ENCODE peak calls at places on chromosome 15, in six cellular contexts. L is small intestine; H is heart left ventricle; B is transverse colon; S is neural progenitor cell; W is CD8-positive, alpha-beta memory T cell. G is an unnamed sample. For H3K4me1, the result is how much of the 10 kb centered on the place peaks cover.

GRCh38 chr15:70023064-70023768 is 74.5 kb downstream of the TLE3 start:
- DNase-seq in W (peak), H (no peak), B (no peak), S (no peak), L (peak), G (no peak)

GRCh38 chr15:34588046-34588674 is 4.7 kb upstream of the GOLGA8B start:
- DNase-seq in B (peak), W (peak), S (peak), L (peak), H (peak), G (no peak)

GRCh38 chr15:73982251-73982962 is 9.7 kb downstream of the STOML1 start:
- DNase-seq in L (no peak), S (no peak), H (peak), B (peak), W (no peak), G (peak)

GRCh38 chr15:58369956-58370355 is 61.8 kb upstream of the LIPC start:
- DNase-seq in W (no peak), H (no peak), S (no peak), B (no peak), L (no peak), G (no peak)

GRCh38 chr15:79025201-79025600 is 65.4 kb downstream of the RASGRF1 start:
- DNase-seq in H (no peak), L (no peak), B (peak), W (no peak), S (peak), G (no peak)

GRCh38 chr15:34147371-34148140 is 45.7 kb downstream of the PGBD4 start:
- DNase-seq in W (no peak), S (no peak), L (no peak), H (no peak), B (no peak), G (no peak)

GRCh38 chr15:68434021-68434420 is 2.1 kb upstream of the ITGA11 start:
- DNase-seq in L (no peak), H (no peak), S (no peak), B (no peak), W (no peak), G (no peak)

GRCh38 chr15:54353726-54354125 is 375.5 kb downstream of the UNC13C start:
- DNase-seq in L (no peak), W (no peak), B (no peak), H (no peak), S (no peak), G (no peak)

GRCh38 chr15:40598126-40598525 is 4.1 kb downstream of the KNL1 start:
- DNase-seq in W (no peak), B (no peak), S (no peak), H (no peak), L (no peak), G (no peak)

GRCh38 chr15:74383286-74383685 is 15.8 kb upstream of the CYP11A1 start:
- DNase-seq in B (no peak), L (no peak), H (no peak), W (no peak), S (no peak), G (no peak)

GRCh38 chr15:44775923-44776322 is 39.6 kb downstream of the TRIM69 start:
- DNase-seq in S (no peak), L (peak), H (no peak), W (no peak), B (peak), G (no peak)

GRCh38 chr15:55279746-55280351 is 9.8 kb downstream of the RAB27A start:
- DNase-seq in H (no peak), L (peak), B (peak), W (peak), S (no peak), G (no peak)

GRCh38 chr15:60605879-60606304 is 127.0 kb upstream of the ICE2 start:
- DNase-seq in H (peak), S (no peak), W (no peak), B (no peak), L (no peak), G (no peak)

GRCh38 chr15:84631706-84632272 is 22.3 kb downstream of the WDR73 start:
- DNase-seq in L (no peak), B (no peak), W (no peak), H (no peak), S (no peak), G (no peak)

GRCh38 chr15:43794269-43795037 is 2.3 kb downstream of the SERF2 start:
- DNase-seq in L (no peak), W (no peak), S (no peak), B (no peak), H (no peak), G (no peak)

GRCh38 chr15:51499379-51499976 is 123.1 kb downstream of the DMXL2 start:
- DNase-seq in B (no peak), W (no peak), H (no peak), S (peak), L (peak), G (no peak)

GRCh38 chr15:92410544-92410943 is 16.9 kb downstream of the ST8SIA2 start:
- DNase-seq in B (no peak), H (no peak), L (no peak), W (no peak), S (no peak), G (no peak)

GRCh38 chr15:52805351-52806283 is 15.5 kb upstream of the ONECUT1 start:
- DNase-seq in S (peak), H (no peak), B (no peak), W (peak), L (no peak), G (no peak)

GRCh38 chr15:98654790-98655360 is 6.5 kb downstream of the IGF1R start:
- DNase-seq in L (no peak), S (no peak), B (no peak), H (no peak), W (no peak), G (no peak)

GRCh38 chr15:62307551-62307950 is 142.5 kb upstream of the C2CD4B start:
- DNase-seq in W (no peak), L (no peak), S (no peak), B (no peak), H (no peak), G (no peak)

GRCh38 chr15:45660231-45660979 is 25.6 kb downstream of the SQOR start:
- DNase-seq in W (no peak), B (peak), H (peak), L (no peak), S (no peak), G (peak)

GRCh38 chr15:59327942-59328341 is 44.7 kb downstream of the MYO1E start:
- DNase-seq in L (no peak), H (no peak), S (no peak), B (no peak), W (no peak), G (no peak)

GRCh38 chr15:76162784-76163428 is 103.1 kb downstream of the TMEM266 start:
- DNase-seq in S (no peak), W (no peak), B (no peak), L (no peak), H (no peak), G (no peak)

GRCh38 chr15:51365417-51365816 is 24.0 kb downstream of the GLDN start:
- DNase-seq in W (no peak), L (no peak), S (no peak), H (no peak), B (no peak), G (no peak)

GRCh38 chr15:70077436-70077835 is 20.3 kb downstream of the TLE3 start:
- DNase-seq in W (no peak), H (peak), L (no peak), S (no peak), B (no peak), G (no peak)

GRCh38 chr15:25172691-25173090 is 217.9 kb downstream of the SNRPN start:
- DNase-seq in S (no peak), B (no peak), W (peak), L (no peak), H (peak), G (peak)

GRCh38 chr15:82810061-82810862 is 834 bp downstream of the WHAMM start:
- DNase-seq in S (peak), H (peak), B (peak), L (peak), W (peak), G (no peak)

GRCh38 chr15:77419836-77420609 is at the start of gene PEAK1:
- DNase-seq in W (peak), L (peak), S (peak), H (peak), B (peak), G (peak)

GRCh38 chr15:32993285-32993684 is 201.2 kb downstream of the FMN1 start:
- DNase-seq in B (no peak), S (peak), W (no peak), L (no peak), H (no peak), G (no peak)

GRCh38 chr15:90934256-90934948 is 683 bp upstream of the UNC45A start:
- DNase-seq in H (peak), W (peak), S (peak), B (peak), L (peak), G (peak)

GRCh38 chr15:63601727-63602185 is 4.6 kb downstream of the FBXL22 start:
- DNase-seq in H (no peak), W (no peak), L (peak), B (peak), S (no peak), G (no peak)

GRCh38 chr15:41809526-41810220 is 18.2 kb upstream of the JMJD7 start:
- DNase-seq in H (no peak), W (no peak), S (no peak), L (no peak), B (no peak), G (no peak)

GRCh38 chr15:39466428-39466827 is 114.5 kb upstream of the THBS1 start:
- DNase-seq in B (peak), S (no peak), W (no peak), L (no peak), H (peak), G (peak)

GRCh38 chr15:52178765-52179164 is 12.4 kb downstream of the GNB5 start:
- DNase-seq in H (no peak), L (no peak), B (peak), S (no peak), W (no peak), G (no peak)

GRCh38 chr15:83250766-83251165 is 33.7 kb downstream of the BNC1 start:
- DNase-seq in L (no peak), H (no peak), W (no peak), S (no peak), B (no peak), G (no peak)

GRCh38 chr15:79168922-79169322 is 78.3 kb upstream of the RASGRF1 start:
- DNase-seq in L (no peak), H (no peak), W (no peak), S (peak), B (no peak), G (peak)

GRCh38 chr15:82952156-82953081 is at the start of gene HOMER2:
- DNase-seq in B (peak), W (no peak), H (peak), S (peak), L (peak), G (no peak)

DNA sequence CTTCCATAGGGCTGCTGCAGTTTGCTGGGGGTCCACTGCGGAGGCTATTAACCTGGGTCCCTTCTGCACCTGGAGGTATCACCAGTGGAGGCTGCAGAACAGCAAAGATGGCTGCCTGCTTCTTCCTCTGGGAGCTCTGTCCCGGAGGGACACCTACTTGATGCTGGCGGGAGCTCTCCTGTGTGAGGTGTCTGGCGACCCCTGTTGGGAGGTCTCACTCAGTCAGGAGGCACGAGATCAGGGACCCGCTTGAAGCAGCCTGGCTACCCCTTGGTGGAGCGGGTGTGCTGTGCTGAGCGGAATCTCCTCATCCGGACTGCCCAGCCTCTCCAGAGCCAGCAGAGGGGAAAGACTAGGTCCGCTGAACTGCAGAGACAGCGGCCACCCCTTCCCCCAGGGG is 56.0 kb upstream of the CTXND1 start:
- DNase-seq in W (no peak), L (no peak), B (no peak), H (no peak), S (peak), G (no peak)
- H3K4me1 ChIP-seq in W (under half), L (under half), B (under half), H (under half), S (under half), G (under half)

GRCh38 chr15:89329329-89330084 is 5.1 kb downstream of the POLG start:
- DNase-seq in W (peak), B (no peak), L (no peak), S (no peak), H (no peak), G (no peak)
- H3K4me1 ChIP-seq in W (half or more), B (half or more), L (under half), S (under half), H (under half), G (under half)

DNA sequence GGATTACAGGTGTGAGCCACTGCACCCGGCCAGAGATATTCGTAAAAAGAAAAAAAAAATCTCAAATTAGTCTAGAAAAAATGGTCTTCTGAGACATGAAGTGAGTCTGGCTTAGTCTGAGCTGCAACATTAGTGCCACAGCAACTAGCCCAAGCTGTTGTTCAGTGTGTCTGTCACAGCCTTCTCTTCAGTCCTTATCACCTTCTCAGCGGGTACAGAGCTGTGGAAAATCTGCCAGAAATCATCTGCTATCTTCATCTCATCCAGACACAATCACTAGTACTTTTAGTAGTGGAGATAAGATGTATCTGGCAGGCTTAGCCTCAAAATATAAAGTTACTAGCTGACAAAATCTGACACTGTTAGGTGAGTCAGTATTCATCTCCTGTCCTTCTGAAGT is 120.6 kb upstream of the CGNL1 start:
- DNase-seq in S (no peak), B (no peak), L (no peak), H (no peak), W (no peak), G (no peak)
- H3K4me1 ChIP-seq in S (under half), B (under half), L (under half), H (under half), W (under half), G (under half)

GRCh38 chr15:72952151-72952550 is 100.1 kb upstream of the NEO1 start:
- DNase-seq in L (no peak), H (no peak), W (no peak), B (no peak), S (no peak), G (no peak)

GRCh38 chr15:72958634-72959033 is 93.6 kb upstream of the NEO1 start:
- DNase-seq in S (no peak), B (no peak), L (peak), H (no peak), W (no peak), G (no peak)

GRCh38 chr15:72948662-72949061 is 103.6 kb upstream of the NEO1 start:
- DNase-seq in S (no peak), H (no peak), W (no peak), L (no peak), B (no peak), G (no peak)

GRCh38 chr15:72947709-72948108 is 104.6 kb upstream of the NEO1 start:
- DNase-seq in H (no peak), W (no peak), L (no peak), S (no peak), B (no peak), G (no peak)

DNA sequence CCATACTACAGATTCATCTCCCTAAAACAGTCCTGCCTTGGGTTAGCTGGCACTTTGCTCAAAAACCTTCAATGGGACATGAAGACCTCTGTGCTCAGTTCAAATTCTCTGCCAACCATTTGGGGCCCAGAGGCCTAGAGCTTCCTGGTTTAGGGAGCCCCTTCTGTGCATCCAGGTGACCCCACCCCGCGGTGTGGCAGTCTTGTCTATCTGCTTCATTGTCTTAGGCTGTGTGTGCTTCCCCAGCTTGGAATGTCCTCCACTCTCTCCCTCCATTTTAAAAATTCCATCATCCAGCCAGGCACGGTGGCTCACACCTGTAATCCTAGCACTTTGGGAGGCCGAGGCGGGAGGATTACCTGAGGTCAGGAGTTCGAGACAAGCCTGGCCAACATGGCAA is 99.0 kb upstream of the NEO1 start:
- DNase-seq in S (no peak), B (no peak), L (no peak), H (no peak), W (no peak), G (no peak)
- H3K4me1 ChIP-seq in S (under half), B (under half), L (under half), H (under half), W (under half), G (under half)

GRCh38 chr15:85744636-85745422 is 49.9 kb downstream of the KLHL25 start:
- DNase-seq in B (no peak), L (no peak), S (no peak), H (peak), W (no peak), G (no peak)
- H3K4me1 ChIP-seq in B (under half), L (under half), S (under half), H (under half), W (under half), G (under half)

GRCh38 chr15:66844747-66845145 is 142.7 kb downstream of the SMAD6 start:
- DNase-seq in H (no peak), L (no peak), S (no peak), W (no peak), B (no peak), G (peak)
- H3K4me1 ChIP-seq in H (under half), L (under half), S (under half), W (under half), B (under half), G (under half)